ENCODE peak calls at places on chromosomes 1 and 21, in seven cellular contexts. V is bronchial epithelial cell, U is small intestine, L is H9, G is AG10803, O is ovary, P is NCI-H510A treated with DMSO at 0.1 percent for 48 hours. M is an unnamed sample.

GRCh38 chr21:44255519-44255981 is 6.1 kb downstream of the DNMT3L start:
- DNase-seq in G (peak), U (no peak), V (no peak), P (no peak), L (no peak), O (no peak), M (no peak)

GRCh38 chr21:36254106-36254941 is 65.7 kb upstream of the MORC3 start:
- DNase-seq in L (no peak), O (no peak), V (no peak), U (no peak), G (no peak), P (no peak), M (no peak)

GRCh38 chr1:9166289-9167235 is 37.7 kb upstream of the GPR157 start:
- DNase-seq in L (no peak), P (no peak), U (no peak), G (peak), V (no peak), O (no peak), M (no peak)

GRCh38 chr1:203267912-203268311 is 37.4 kb upstream of the BTG2 start:
- DNase-seq in O (no peak), L (no peak), U (no peak), G (no peak), P (no peak), V (no peak), M (no peak)

GRCh38 chr1:11927866-11928592 is 1.8 kb upstream of the KIAA2013 start:
- DNase-seq in L (no peak), P (no peak), V (no peak), O (no peak), G (no peak), U (peak), M (no peak)

GRCh38 chr1:218933526-218933925 is 240.2 kb upstream of the LYPLAL1 start:
- DNase-seq in U (no peak), P (no peak), V (peak), O (no peak), G (peak), L (no peak), M (no peak)

GRCh38 chr1:62327360-62328051 is 8.3 kb upstream of the KANK4 start:
- DNase-seq in O (no peak), U (no peak), G (no peak), L (peak), V (no peak), P (no peak), M (no peak)

GRCh38 chr1:110134050-110134595 is 16.2 kb upstream of the SLC6A17 start:
- DNase-seq in L (no peak), V (no peak), G (no peak), O (no peak), U (no peak), P (peak), M (no peak)

GRCh38 chr1:35642472-35642955 is 1.2 kb upstream of the PSMB2 start:
- DNase-seq in L (peak), P (no peak), U (no peak), V (no peak), G (no peak), O (no peak), M (peak)

GRCh38 chr1:25609921-25610320 is 6.7 kb upstream of the MAN1C1 start:
- DNase-seq in G (peak), V (no peak), P (peak), L (peak), O (no peak), U (no peak), M (no peak)

GRCh38 chr1:153977250-153978240 is at the start of gene JTB:
- DNase-seq in G (peak), V (peak), P (peak), U (peak), O (peak), L (peak), M (peak)

GRCh38 chr1:111204211-111204883 is 3.9 kb upstream of the DENND2D start:
- DNase-seq in O (peak), P (peak), G (no peak), L (no peak), U (peak), V (no peak), M (peak)

GRCh38 chr1:209988706-209989105 is 50.7 kb downstream of the SYT14 start:
- DNase-seq in U (no peak), O (no peak), P (no peak), V (peak), G (no peak), L (no peak), M (no peak)

GRCh38 chr1:238419209-238419608 is 528.5 kb upstream of the ZP4 start:
- DNase-seq in P (no peak), L (no peak), U (no peak), V (no peak), G (no peak), O (no peak), M (no peak)

GRCh38 chr1:206476591-206476990 is 6.3 kb downstream of the IKBKE start:
- DNase-seq in V (no peak), P (no peak), L (no peak), U (no peak), G (no peak), O (no peak), M (no peak)